ENCODE peak calls at places on chromosomes 3 and 15, in nine cellular contexts. M, Z, J, H, W, Y, Q, T and O are unnamed samples.

GRCh38 chr3:195860456-195860855 is 47.9 kb downstream of the TNK2 start:
- DNase-seq in M (no peak), Z (no peak), J (no peak), H (no peak), W (no peak), Y (no peak), Q (no peak), T (no peak), O (no peak)

GRCh38 chr15:98035134-98035533 is 74.6 kb downstream of the ARRDC4 start:
- DNase-seq in M (no peak), Z (no peak), J (no peak), H (no peak), W (no peak), Y (no peak), Q (no peak), T (no peak), O (no peak)

GRCh38 chr15:74635228-74635627 is 19.6 kb downstream of the CLK3 start:
- DNase-seq in M (peak; percentile 65), Z (peak; percentile 81), J (no peak), H (peak; percentile 80), W (peak; percentile 74), Y (peak; percentile 43), Q (no peak), T (peak; percentile 44), O (no peak)

GRCh38 chr15:85607842-85608241 is 186.9 kb downstream of the KLHL25 start:
- DNase-seq in M (no peak), Z (no peak), J (peak; percentile 61), H (no peak), W (no peak), Y (peak; percentile 90), Q (no peak), T (no peak), O (no peak)

GRCh38 chr15:58221591-58222241 is 83.5 kb downstream of the AQP9 start:
- DNase-seq in M (no peak), Z (peak; percentile 80), J (no peak), H (peak; percentile 72), W (peak; percentile 21), Y (no peak), Q (no peak), T (no peak), O (no peak)

GRCh38 chr3:191393146-191393545 is 62.8 kb upstream of the UTS2B start:
- DNase-seq in M (no peak), Z (no peak), J (no peak), H (no peak), W (no peak), Y (no peak), Q (no peak), T (no peak), O (no peak)

GRCh38 chr3:193605876-193606275 is 12.9 kb downstream of the OPA1 start:
- DNase-seq in M (peak; percentile 61), Z (peak; percentile 84), J (peak; percentile 34), H (peak; percentile 75), W (peak; percentile 74), Y (peak; percentile 50), Q (no peak), T (no peak), O (no peak)

GRCh38 chr15:50353251-50353998 is 1.6 kb downstream of the GABPB1 start:
- DNase-seq in M (no peak), Z (no peak), J (no peak), H (no peak), W (no peak), Y (peak; percentile 93), Q (no peak), T (no peak), O (no peak)

GRCh38 chr15:40235201-40235890 is 3.5 kb upstream of the PAK6 start:
- DNase-seq in M (no peak), Z (no peak), J (no peak), H (no peak), W (peak; percentile 11), Y (no peak), Q (no peak), T (no peak), O (no peak)

DNA sequence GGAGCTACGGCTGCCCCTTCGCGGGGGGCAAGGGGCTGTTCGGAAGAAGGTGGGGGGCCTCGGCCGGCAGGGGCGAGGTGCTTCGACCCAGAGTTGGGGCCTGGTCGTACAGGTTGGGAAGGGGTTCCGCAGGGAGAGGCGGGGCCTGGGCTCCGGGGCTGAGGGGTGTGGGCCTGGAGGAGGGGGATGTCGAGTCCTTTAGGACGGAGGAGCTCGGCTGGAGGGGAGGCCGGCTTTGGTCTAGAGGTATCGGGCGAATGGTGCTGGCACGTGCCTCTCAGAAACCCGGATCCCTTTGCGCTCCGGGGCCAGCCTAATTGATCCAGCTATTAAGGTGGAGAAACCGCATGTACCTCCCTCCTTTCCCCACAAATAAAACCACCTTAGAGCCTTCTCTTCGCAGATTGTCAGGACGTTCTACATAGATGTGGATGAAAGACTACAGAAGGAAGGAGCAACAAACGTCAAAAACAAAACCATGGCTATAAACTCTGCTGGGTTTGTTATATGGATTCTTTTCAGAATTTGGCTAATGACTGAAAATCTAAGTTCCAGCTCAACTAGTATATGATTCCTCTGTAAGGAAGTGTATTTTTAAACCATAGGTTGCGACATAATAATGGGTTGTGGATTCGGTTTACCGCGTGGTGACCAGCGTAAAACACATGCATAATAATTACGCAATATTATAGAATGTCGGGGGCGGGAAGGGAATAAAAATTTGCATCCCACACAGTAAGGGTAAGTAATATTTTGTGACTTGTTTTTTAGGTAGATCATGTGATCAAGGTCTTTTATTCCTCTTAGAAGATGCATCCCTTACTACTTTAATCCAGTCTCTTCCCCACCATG is 644 bp upstream of the NGLY1 start:
- DNase-seq in M (peak; percentile 61), Z (peak; percentile 57), J (peak; percentile 49), H (peak; percentile 78), W (peak; percentile 61), Y (peak; percentile 41), Q (peak; percentile 73), T (no peak), O (peak; percentile 78)
- TF ChIP-seq CTCF in M (no peak), Z (no peak), J (no peak), H (no peak), W (no peak), Y (no peak), Q (no peak), T (no peak), O (peak; percentile 19)

DNA sequence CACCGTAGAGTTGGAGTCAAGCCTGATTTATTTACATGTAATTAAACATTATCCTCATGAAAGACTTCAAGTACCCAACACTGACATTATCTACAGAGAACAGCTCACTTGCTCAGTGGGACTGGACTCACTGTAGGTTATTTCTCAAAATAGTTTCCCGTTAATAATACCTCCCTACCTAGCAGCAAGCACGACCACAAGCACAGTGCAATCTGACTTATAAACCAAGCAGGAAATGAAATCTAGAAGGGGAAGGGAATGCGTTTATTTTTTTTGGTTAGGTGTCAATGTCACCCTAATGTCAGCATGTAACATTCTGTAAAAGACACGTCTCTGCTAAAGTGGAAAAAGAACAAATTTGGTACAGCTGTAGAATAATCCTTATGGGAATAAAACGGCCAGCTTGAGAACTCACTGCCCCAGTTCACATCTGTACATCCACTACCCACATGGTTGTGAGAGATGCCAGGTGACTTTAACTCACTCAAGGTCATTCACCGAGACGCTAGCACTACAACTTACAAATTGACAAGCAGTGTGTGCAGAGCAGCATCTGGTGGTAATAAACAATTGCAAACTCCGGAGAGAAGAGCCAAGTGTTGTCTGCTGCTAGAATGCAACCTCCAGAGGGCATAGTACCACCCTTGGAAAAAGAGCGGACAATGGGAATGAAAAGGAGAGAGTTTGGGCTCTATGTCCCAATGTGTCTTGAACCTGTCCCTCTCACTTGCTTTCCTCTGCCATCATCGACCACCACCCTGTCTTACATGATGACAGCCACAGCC is 242.5 kb downstream of the CADPS start:
- DNase-seq in M (no peak), Z (no peak), J (no peak), H (no peak), W (no peak), Y (no peak), Q (no peak), T (no peak), O (no peak)
- TF ChIP-seq CTCF in M (no peak), Z (no peak), J (no peak), H (no peak), W (no peak), Y (peak; percentile 31), Q (no peak), T (no peak), O (no peak)

GRCh38 chr3:141576744-141577052 is 89.9 kb downstream of the RASA2 start:
- DNase-seq in M (no peak), Z (no peak), J (no peak), H (no peak), W (no peak), Y (no peak), Q (no peak), T (no peak), O (no peak)
- TF ChIP-seq CTCF in M (peak; percentile 23), Z (no peak), J (no peak), H (no peak), W (no peak), Y (no peak), Q (no peak), T (no peak), O (no peak)

DNA sequence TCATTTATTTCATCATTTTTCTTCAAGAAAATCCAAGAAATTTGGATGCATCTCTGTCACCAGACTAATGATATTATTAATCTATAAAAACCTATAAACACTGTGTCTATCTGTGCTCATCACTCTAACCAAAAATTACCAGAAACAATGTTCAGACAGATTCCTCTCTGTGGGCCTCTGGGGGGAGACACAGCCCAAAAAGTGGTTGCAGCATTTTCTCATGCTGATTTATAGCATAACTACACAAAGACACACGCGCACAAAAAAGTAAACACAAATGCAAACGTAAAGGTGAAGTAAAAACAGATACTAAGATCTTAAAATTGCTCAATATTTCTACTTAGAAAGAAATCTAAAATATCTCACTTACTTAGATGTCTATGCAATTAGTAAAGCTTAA is 976.0 kb downstream of the GBE1 start:
- DNase-seq in M (no peak), Z (peak; percentile 11), J (no peak), H (no peak), W (no peak), Y (no peak), Q (no peak), T (no peak), O (no peak)
- TF ChIP-seq CTCF in M (peak; percentile 49), Z (no peak), J (no peak), H (no peak), W (no peak), Y (no peak), Q (no peak), T (no peak), O (no peak)

GRCh38 chr3:122458992-122459391 is 43.1 kb upstream of the WDR5B start:
- DNase-seq in M (no peak), Z (no peak), J (no peak), H (no peak), W (no peak), Y (peak; percentile 48), Q (no peak), T (no peak), O (no peak)
- TF ChIP-seq CTCF in M (peak; percentile 63), Z (no peak), J (peak; percentile 29), H (peak; percentile 49), W (no peak), Y (peak; percentile 45), Q (peak; percentile 35), T (peak; percentile 46), O (no peak)